ENCODE peak calls at places on chromosomes 12 and 14, in four cellular contexts. One of them, this sample, is unnamed.

GRCh38 chr14:104510794-104511611 is 68.6 kb upstream of the C14orf180 start:
- DNase-seq in tibial artery: no peak
- DNase-seq in right atrium auricular region: no peak
- DNase-seq in PC-9: no peak
- DNase-seq in this sample: no peak

GRCh38 chr12:20369164-20370000 is 1.0 kb downstream of the PDE3A start:
- DNase-seq in tibial artery: peak; percentile 80
- DNase-seq in right atrium auricular region: peak; percentile 86
- DNase-seq in PC-9: peak; percentile 15
- DNase-seq in this sample: no peak

GRCh38 chr12:29707846-29708245 is 75.9 kb downstream of the TMTC1 start:
- DNase-seq in tibial artery: no peak
- DNase-seq in right atrium auricular region: no peak
- DNase-seq in PC-9: no peak
- DNase-seq in this sample: no peak

GRCh38 chr14:35965425-35965824 is 139.3 kb downstream of the BRMS1L start:
- DNase-seq in tibial artery: no peak
- DNase-seq in right atrium auricular region: no peak
- DNase-seq in PC-9: no peak
- DNase-seq in this sample: no peak

GRCh38 chr14:65225299-65226159 is 123.2 kb upstream of the MAX start:
- DNase-seq in tibial artery: no peak
- DNase-seq in right atrium auricular region: no peak
- DNase-seq in PC-9: no peak
- DNase-seq in this sample: peak; percentile 78

GRCh38 chr12:100234591-100235304 is 32.1 kb downstream of the DEPDC4 start:
- DNase-seq in tibial artery: no peak
- DNase-seq in right atrium auricular region: no peak
- DNase-seq in PC-9: no peak
- DNase-seq in this sample: no peak

GRCh38 chr14:68884031-68885030 is 91.5 kb upstream of the ZFP36L1 start:
- DNase-seq in tibial artery: peak; percentile 41
- DNase-seq in right atrium auricular region: no peak
- DNase-seq in PC-9: no peak
- DNase-seq in this sample: no peak

GRCh38 chr14:34258318-34258717 is 203.7 kb downstream of the SPTSSA start:
- DNase-seq in tibial artery: no peak
- DNase-seq in right atrium auricular region: no peak
- DNase-seq in PC-9: peak; percentile 8
- DNase-seq in this sample: no peak

GRCh38 chr14:89550761-89551283 is 133.8 kb upstream of the FOXN3 start:
- DNase-seq in tibial artery: no peak
- DNase-seq in right atrium auricular region: no peak
- DNase-seq in PC-9: no peak
- DNase-seq in this sample: no peak

GRCh38 chr14:63877594-63877993 is 24.8 kb downstream of the SYNE2 start:
- DNase-seq in tibial artery: no peak
- DNase-seq in right atrium auricular region: no peak
- DNase-seq in PC-9: no peak
- DNase-seq in this sample: no peak

GRCh38 chr12:75960086-75960910 is 71.3 kb downstream of the PHLDA1 start:
- DNase-seq in tibial artery: no peak
- DNase-seq in right atrium auricular region: no peak
- DNase-seq in PC-9: peak; percentile 63
- DNase-seq in this sample: no peak

GRCh38 chr14:96069421-96069820 is 30.3 kb downstream of the C14orf132 start:
- DNase-seq in tibial artery: no peak
- DNase-seq in right atrium auricular region: no peak
- DNase-seq in PC-9: no peak
- DNase-seq in this sample: no peak

GRCh38 chr12:13243516-13244070 is 47.1 kb downstream of the EMP1 start:
- DNase-seq in tibial artery: no peak
- DNase-seq in right atrium auricular region: no peak
- DNase-seq in PC-9: no peak
- DNase-seq in this sample: no peak

GRCh38 chr14:104093366-104094055 is 8.0 kb downstream of the ASPG start:
- DNase-seq in tibial artery: no peak
- DNase-seq in right atrium auricular region: no peak
- DNase-seq in PC-9: no peak
- DNase-seq in this sample: no peak

GRCh38 chr14:100159107-100159864 is at the start of gene DEGS2:
- DNase-seq in tibial artery: no peak
- DNase-seq in right atrium auricular region: no peak
- DNase-seq in PC-9: no peak
- DNase-seq in this sample: no peak

GRCh38 chr12:58421990-58422389 is 480.6 kb downstream of the ATP23 start:
- DNase-seq in tibial artery: no peak
- DNase-seq in right atrium auricular region: no peak
- DNase-seq in PC-9: no peak
- DNase-seq in this sample: no peak

GRCh38 chr12:105677672-105678071 is 347.2 kb downstream of the C12orf75 start:
- DNase-seq in tibial artery: no peak
- DNase-seq in right atrium auricular region: no peak
- DNase-seq in PC-9: no peak
- DNase-seq in this sample: no peak

GRCh38 chr12:1800646-1801284 is 19.6 kb upstream of the LRTM2 start:
- DNase-seq in tibial artery: no peak
- DNase-seq in right atrium auricular region: no peak
- DNase-seq in PC-9: no peak
- DNase-seq in this sample: no peak

GRCh38 chr12:14960548-14961465 is 594 bp downstream of the ARHGDIB start:
- DNase-seq in tibial artery: peak; percentile 39
- DNase-seq in right atrium auricular region: no peak
- DNase-seq in PC-9: peak; percentile 84
- DNase-seq in this sample: no peak

GRCh38 chr12:14959463-14959862 is 1.9 kb downstream of the ARHGDIB start:
- DNase-seq in tibial artery: no peak
- DNase-seq in right atrium auricular region: no peak
- DNase-seq in PC-9: no peak
- DNase-seq in this sample: no peak

GRCh38 chr12:14958361-14959125 is 2.9 kb downstream of the ARHGDIB start:
- DNase-seq in tibial artery: no peak
- DNase-seq in right atrium auricular region: no peak
- DNase-seq in PC-9: no peak
- DNase-seq in this sample: no peak

GRCh38 chr12:14959126-14959440 is 2.3 kb downstream of the ARHGDIB start:
- DNase-seq in tibial artery: no peak
- DNase-seq in right atrium auricular region: no peak
- DNase-seq in PC-9: no peak
- DNase-seq in this sample: no peak

DNA sequence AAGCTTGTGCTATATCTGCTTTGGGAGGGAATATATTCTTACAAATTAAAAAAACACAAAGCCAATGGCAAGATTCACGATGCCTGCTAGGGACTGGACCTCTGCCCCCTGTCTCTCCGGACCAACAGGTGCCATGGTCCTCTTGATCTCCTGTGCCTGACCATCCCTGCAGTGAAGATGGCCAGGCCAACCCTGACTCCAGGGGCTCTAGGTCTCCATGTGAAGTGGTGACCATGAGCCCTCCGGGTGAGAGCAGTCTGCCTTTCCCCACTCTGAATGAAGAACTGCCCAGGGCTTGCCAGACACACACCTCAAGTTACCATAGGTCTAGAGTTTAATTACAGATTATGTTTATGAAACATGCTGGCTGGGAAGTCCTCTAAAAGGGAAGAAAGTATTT is 1.5 kb downstream of the ARHGDIB start:
- DNase-seq in tibial artery: no peak
- DNase-seq in right atrium auricular region: no peak
- DNase-seq in PC-9: no peak
- DNase-seq in this sample: no peak
- H3K4me3 ChIP-seq in tibial artery: peak overlapping the region; percentile 48
- H3K4me3 ChIP-seq in right atrium auricular region: peak overlapping the region; percentile 54
- H3K4me3 ChIP-seq in PC-9: peak overlapping the region; percentile 54
- H3K4me3 ChIP-seq in this sample: no peak overlapping the region

GRCh38 chr14:21891921-21892320 is 218.3 kb upstream of the OR4E1 start:
- DNase-seq in tibial artery: no peak
- DNase-seq in right atrium auricular region: no peak
- DNase-seq in PC-9: no peak
- DNase-seq in this sample: no peak

GRCh38 chr14:21894003-21894897 is 220.6 kb upstream of the OR4E1 start:
- DNase-seq in tibial artery: no peak
- DNase-seq in right atrium auricular region: no peak
- DNase-seq in PC-9: peak; percentile 6
- DNase-seq in this sample: no peak
- TF ChIP-seq CTCF in tibial artery: no peak
- TF ChIP-seq CTCF in right atrium auricular region: no peak
- TF ChIP-seq CTCF in PC-9: peak; percentile 57
- TF ChIP-seq CTCF in this sample: peak; percentile 39

GRCh38 chr12:68622250-68622649 is 11.6 kb downstream of the RAP1B start:
- DNase-seq in tibial artery: no peak
- DNase-seq in right atrium auricular region: no peak
- DNase-seq in PC-9: no peak
- DNase-seq in this sample: no peak

GRCh38 chr12:68623984-68624383 is 13.3 kb downstream of the RAP1B start:
- DNase-seq in tibial artery: no peak
- DNase-seq in right atrium auricular region: no peak
- DNase-seq in PC-9: no peak
- DNase-seq in this sample: no peak

GRCh38 chr12:68623059-68623458 is 12.4 kb downstream of the RAP1B start:
- DNase-seq in tibial artery: no peak
- DNase-seq in right atrium auricular region: no peak
- DNase-seq in PC-9: no peak
- DNase-seq in this sample: no peak

GRCh38 chr12:68627673-68628319 is 17.1 kb downstream of the RAP1B start:
- DNase-seq in tibial artery: no peak
- DNase-seq in right atrium auricular region: no peak
- DNase-seq in PC-9: no peak
- DNase-seq in this sample: no peak

GRCh38 chr12:68624933-68625332 is 14.2 kb downstream of the RAP1B start:
- DNase-seq in tibial artery: no peak
- DNase-seq in right atrium auricular region: no peak
- DNase-seq in PC-9: no peak
- DNase-seq in this sample: no peak
- H3K36me3 ChIP-seq in tibial artery: peaks cover 10% of the 10 kb centered on the region
- H3K36me3 ChIP-seq in right atrium auricular region: peaks cover 9% of the 10 kb centered on the region
- H3K36me3 ChIP-seq in PC-9: peaks cover 16% of the 10 kb centered on the region
- H3K36me3 ChIP-seq in this sample: no peaks in the 10 kb centered on the region

DNA sequence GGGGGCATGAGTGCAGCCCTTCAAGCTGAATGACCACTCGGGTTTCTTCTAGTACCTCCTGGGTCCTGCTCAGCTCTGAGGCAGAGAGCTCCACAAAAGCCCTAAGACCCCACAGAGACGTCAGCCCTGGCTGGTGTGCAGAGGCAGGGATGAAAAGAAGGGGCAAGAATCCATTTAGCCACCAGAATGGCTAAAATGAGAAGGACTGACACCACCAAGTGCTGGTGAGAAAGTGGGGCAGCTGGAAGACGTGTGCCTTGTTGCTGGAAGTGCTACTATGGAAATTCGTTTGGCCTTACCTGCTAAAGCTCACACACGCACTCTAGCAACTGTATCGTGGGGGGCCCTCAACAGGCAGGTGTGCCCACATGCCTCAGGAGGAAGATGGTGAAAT is 26.7 kb downstream of the RILPL1 start:
- DNase-seq in tibial artery: no peak
- DNase-seq in right atrium auricular region: no peak
- DNase-seq in PC-9: no peak
- DNase-seq in this sample: no peak
- H3K4me3 ChIP-seq in tibial artery: no peak overlapping the region
- H3K4me3 ChIP-seq in right atrium auricular region: no peak overlapping the region
- H3K4me3 ChIP-seq in PC-9: no peak overlapping the region
- H3K4me3 ChIP-seq in this sample: no peak overlapping the region

GRCh38 chr12:67268896-67269631 is at the start of gene CAND1:
- DNase-seq in tibial artery: peak; percentile 96
- DNase-seq in right atrium auricular region: peak; percentile 98
- DNase-seq in PC-9: peak; percentile 96
- DNase-seq in this sample: peak; percentile 88
- TF ChIP-seq CTCF in tibial artery: no peak
- TF ChIP-seq CTCF in right atrium auricular region: peak; percentile 26
- TF ChIP-seq CTCF in PC-9: no peak
- TF ChIP-seq CTCF in this sample: peak; percentile 12

GRCh38 chr14:75658957-75659356 is 1.7 kb downstream of the ERG28 start:
- DNase-seq in tibial artery: no peak
- DNase-seq in right atrium auricular region: no peak
- DNase-seq in PC-9: no peak
- DNase-seq in this sample: no peak

GRCh38 chr14:75653563-75653962 is 7.1 kb downstream of the ERG28 start:
- DNase-seq in tibial artery: no peak
- DNase-seq in right atrium auricular region: no peak
- DNase-seq in PC-9: no peak
- DNase-seq in this sample: no peak

GRCh38 chr14:75654127-75654732 is 6.4 kb downstream of the ERG28 start:
- DNase-seq in tibial artery: peak; percentile 70
- DNase-seq in right atrium auricular region: peak; percentile 93
- DNase-seq in PC-9: peak; percentile 81
- DNase-seq in this sample: no peak

GRCh38 chr14:75657331-75657730 is 3.3 kb downstream of the ERG28 start:
- DNase-seq in tibial artery: no peak
- DNase-seq in right atrium auricular region: no peak
- DNase-seq in PC-9: no peak
- DNase-seq in this sample: no peak

GRCh38 chr14:75655235-75655634 is 5.4 kb downstream of the ERG28 start:
- DNase-seq in tibial artery: no peak
- DNase-seq in right atrium auricular region: no peak
- DNase-seq in PC-9: no peak
- DNase-seq in this sample: no peak
- H3K36me3 ChIP-seq in tibial artery: peaks cover 62% of the 10 kb centered on the region
- H3K36me3 ChIP-seq in right atrium auricular region: peaks cover 37% of the 10 kb centered on the region
- H3K36me3 ChIP-seq in PC-9: peaks cover 12% of the 10 kb centered on the region
- H3K36me3 ChIP-seq in this sample: no peaks in the 10 kb centered on the region